ENCODE peak calls at places on chromosomes 13 and 19, in four cellular contexts. One of them, this sample, is unnamed.

GRCh38 chr19:43439183-43440063 is 24.7 kb downstream of the TEX101 start:
- DNase-seq in psoas muscle: no peak
- DNase-seq in osteoblast: no peak
- DNase-seq in GM12865: peak
- DNase-seq in this sample: peak

GRCh38 chr19:18763674-18764590 is 27.2 kb downstream of the COMP start:
- DNase-seq in GM12865: no peak
- DNase-seq in psoas muscle: peak
- DNase-seq in osteoblast: peak
- DNase-seq in this sample: peak

GRCh38 chr13:112012004-112012704 is 54.8 kb upstream of the SOX1 start:
- DNase-seq in osteoblast: no peak
- DNase-seq in psoas muscle: no peak
- DNase-seq in GM12865: no peak
- DNase-seq in this sample: no peak

GRCh38 chr19:55372316-55373081 is 2.2 kb upstream of the IL11 start:
- DNase-seq in osteoblast: no peak
- DNase-seq in GM12865: no peak
- DNase-seq in psoas muscle: no peak
- DNase-seq in this sample: no peak

GRCh38 chr13:52846567-52847321 is 1.7 kb downstream of the PCDH8 start:
- DNase-seq in osteoblast: peak
- DNase-seq in GM12865: no peak
- DNase-seq in psoas muscle: peak
- DNase-seq in this sample: no peak

GRCh38 chr19:21698215-21698614 is 69.2 kb downstream of the ZNF100 start:
- DNase-seq in osteoblast: no peak
- DNase-seq in psoas muscle: no peak
- DNase-seq in GM12865: no peak
- DNase-seq in this sample: peak

GRCh38 chr13:59488436-59488835 is 675.3 kb downstream of the DIAPH3 start:
- DNase-seq in GM12865: no peak
- DNase-seq in osteoblast: no peak
- DNase-seq in psoas muscle: no peak
- DNase-seq in this sample: no peak

GRCh38 chr13:41019027-41019487 is at the start of gene ELF1:
- DNase-seq in GM12865: peak
- DNase-seq in psoas muscle: no peak
- DNase-seq in osteoblast: peak
- DNase-seq in this sample: peak

GRCh38 chr19:15248648-15249559 is 16.7 kb upstream of the EPHX3 start:
- DNase-seq in osteoblast: peak
- DNase-seq in psoas muscle: peak
- DNase-seq in GM12865: no peak
- DNase-seq in this sample: peak

GRCh38 chr19:18433735-18434398 is 4.1 kb downstream of the ISYNA1 start:
- DNase-seq in psoas muscle: no peak
- DNase-seq in osteoblast: peak
- DNase-seq in GM12865: no peak
- DNase-seq in this sample: no peak

GRCh38 chr13:47215741-47216140 is 318.9 kb upstream of the HTR2A start:
- DNase-seq in osteoblast: peak
- DNase-seq in GM12865: no peak
- DNase-seq in psoas muscle: no peak
- DNase-seq in this sample: peak

GRCh38 chr13:112053744-112054615 is 13.0 kb upstream of the SOX1 start:
- DNase-seq in osteoblast: peak
- DNase-seq in psoas muscle: no peak
- DNase-seq in GM12865: no peak
- DNase-seq in this sample: no peak

GRCh38 chr19:30529876-30530275 is 157.7 kb downstream of the ZNF536 start:
- DNase-seq in GM12865: no peak
- DNase-seq in osteoblast: no peak
- DNase-seq in psoas muscle: no peak
- DNase-seq in this sample: no peak

GRCh38 chr13:83019986-83020385 is 862.3 kb downstream of the SLITRK1 start:
- DNase-seq in GM12865: no peak
- DNase-seq in psoas muscle: no peak
- DNase-seq in osteoblast: no peak
- DNase-seq in this sample: no peak

GRCh38 chr13:111666377-111666776 is 345.9 kb downstream of the TEX29 start:
- DNase-seq in osteoblast: no peak
- DNase-seq in GM12865: no peak
- DNase-seq in psoas muscle: no peak
- DNase-seq in this sample: no peak

GRCh38 chr13:113864303-113864890 is 521 bp upstream of the GAS6 start:
- DNase-seq in osteoblast: peak
- DNase-seq in psoas muscle: no peak
- DNase-seq in GM12865: no peak
- DNase-seq in this sample: peak

GRCh38 chr19:56105090-56105701 is 15.9 kb downstream of the ZNF787 start:
- DNase-seq in GM12865: no peak
- DNase-seq in psoas muscle: peak
- DNase-seq in osteoblast: peak
- DNase-seq in this sample: peak

GRCh38 chr13:110676511-110677204 is 29.3 kb downstream of the CARS2 start:
- DNase-seq in GM12865: peak
- DNase-seq in osteoblast: peak
- DNase-seq in psoas muscle: no peak
- DNase-seq in this sample: no peak

GRCh38 chr19:49642488-49643035 is 553 bp downstream of the SCAF1 start:
- DNase-seq in GM12865: no peak
- DNase-seq in osteoblast: no peak
- DNase-seq in psoas muscle: no peak
- DNase-seq in this sample: no peak

GRCh38 chr19:49638360-49638759 is 1.6 kb downstream of the RRAS start:
- DNase-seq in GM12865: no peak
- DNase-seq in osteoblast: peak
- DNase-seq in psoas muscle: no peak
- DNase-seq in this sample: peak

GRCh38 chr19:49641688-49642487 is at the start of gene SCAF1:
- DNase-seq in osteoblast: peak
- DNase-seq in GM12865: peak
- DNase-seq in psoas muscle: peak
- DNase-seq in this sample: peak

GRCh38 chr19:49639401-49640112 is 386 bp downstream of the RRAS start:
- DNase-seq in osteoblast: peak
- DNase-seq in GM12865: no peak
- DNase-seq in psoas muscle: no peak
- DNase-seq in this sample: no peak

DNA sequence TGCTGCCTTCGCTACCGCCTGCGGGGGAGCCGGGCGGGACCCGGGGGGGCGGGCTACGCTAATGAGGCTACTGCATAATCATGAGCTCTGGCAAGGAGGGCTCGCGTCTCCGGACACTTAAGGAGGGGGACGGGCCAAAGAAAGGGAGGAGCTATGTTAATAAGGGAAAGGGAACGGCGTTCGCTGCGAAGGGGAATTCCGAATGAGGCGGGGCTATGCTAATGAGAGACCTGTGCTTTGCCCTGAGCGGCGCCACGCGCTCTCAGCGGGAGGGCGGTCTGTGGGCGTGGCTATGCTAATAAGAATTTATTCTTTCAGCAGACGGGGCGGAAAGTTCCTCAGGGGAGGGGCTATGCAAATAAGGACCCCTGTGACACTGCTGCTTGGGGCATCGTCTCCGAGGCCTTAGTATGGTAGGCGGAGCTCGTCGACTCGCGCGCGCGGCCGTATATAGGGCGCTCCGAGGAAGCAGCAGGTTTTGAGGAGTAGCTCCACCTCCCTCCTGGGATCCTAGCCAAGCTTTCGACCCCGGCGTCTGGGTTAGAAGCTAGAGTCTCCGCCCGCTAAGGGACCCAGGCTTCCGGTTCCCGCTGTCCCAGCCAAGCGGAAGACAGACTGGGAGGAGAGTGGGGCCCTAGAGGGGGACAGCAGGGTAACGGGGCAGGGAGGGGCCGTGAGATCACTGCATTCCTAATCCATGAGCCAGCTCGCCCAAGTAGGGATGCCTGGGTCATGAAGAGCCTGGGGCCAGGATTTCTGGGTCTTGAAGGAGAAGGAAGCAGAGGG is at the start of gene RRAS:
- DNase-seq in GM12865: peak
- DNase-seq in psoas muscle: peak
- DNase-seq in osteoblast: peak
- DNase-seq in this sample: peak
- TF ChIP-seq CTCF in GM12865: no peak
- TF ChIP-seq CTCF in psoas muscle: no peak
- TF ChIP-seq CTCF in osteoblast: no peak
- TF ChIP-seq CTCF in this sample: no peak

DNA sequence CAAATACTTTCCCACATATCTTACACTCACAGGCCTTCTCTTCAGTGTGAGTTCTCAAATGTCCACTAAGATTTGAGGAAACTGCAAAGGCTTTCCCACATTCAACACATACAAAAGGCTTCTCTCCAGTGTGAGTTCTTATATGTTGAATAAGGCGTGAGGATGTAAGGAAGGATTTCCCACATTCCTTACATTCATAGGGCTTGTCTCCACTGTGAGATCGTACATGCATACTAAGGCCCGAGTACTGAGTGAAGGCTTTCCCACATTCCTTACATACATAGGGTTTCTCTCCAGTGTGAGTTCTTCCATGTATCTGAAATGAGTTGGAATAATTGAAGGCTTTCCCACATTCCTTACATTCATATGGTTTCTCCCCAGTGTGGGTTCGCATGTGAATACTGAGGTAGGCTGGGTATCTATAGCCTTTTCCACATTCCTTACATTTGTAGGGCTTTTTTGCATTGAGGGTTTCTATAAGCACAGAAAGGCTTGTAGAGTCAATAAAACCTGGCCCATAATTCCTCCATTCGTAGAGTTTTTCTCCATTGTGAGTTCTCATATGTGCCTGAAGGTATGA is 9.6 kb downstream of the ZNF426 start:
- DNase-seq in GM12865: no peak
- DNase-seq in osteoblast: no peak
- DNase-seq in psoas muscle: no peak
- DNase-seq in this sample: no peak
- H3K4me3 ChIP-seq in GM12865: no peak
- H3K4me3 ChIP-seq in osteoblast: no peak
- H3K4me3 ChIP-seq in psoas muscle: no peak
- H3K4me3 ChIP-seq in this sample: no peak

DNA sequence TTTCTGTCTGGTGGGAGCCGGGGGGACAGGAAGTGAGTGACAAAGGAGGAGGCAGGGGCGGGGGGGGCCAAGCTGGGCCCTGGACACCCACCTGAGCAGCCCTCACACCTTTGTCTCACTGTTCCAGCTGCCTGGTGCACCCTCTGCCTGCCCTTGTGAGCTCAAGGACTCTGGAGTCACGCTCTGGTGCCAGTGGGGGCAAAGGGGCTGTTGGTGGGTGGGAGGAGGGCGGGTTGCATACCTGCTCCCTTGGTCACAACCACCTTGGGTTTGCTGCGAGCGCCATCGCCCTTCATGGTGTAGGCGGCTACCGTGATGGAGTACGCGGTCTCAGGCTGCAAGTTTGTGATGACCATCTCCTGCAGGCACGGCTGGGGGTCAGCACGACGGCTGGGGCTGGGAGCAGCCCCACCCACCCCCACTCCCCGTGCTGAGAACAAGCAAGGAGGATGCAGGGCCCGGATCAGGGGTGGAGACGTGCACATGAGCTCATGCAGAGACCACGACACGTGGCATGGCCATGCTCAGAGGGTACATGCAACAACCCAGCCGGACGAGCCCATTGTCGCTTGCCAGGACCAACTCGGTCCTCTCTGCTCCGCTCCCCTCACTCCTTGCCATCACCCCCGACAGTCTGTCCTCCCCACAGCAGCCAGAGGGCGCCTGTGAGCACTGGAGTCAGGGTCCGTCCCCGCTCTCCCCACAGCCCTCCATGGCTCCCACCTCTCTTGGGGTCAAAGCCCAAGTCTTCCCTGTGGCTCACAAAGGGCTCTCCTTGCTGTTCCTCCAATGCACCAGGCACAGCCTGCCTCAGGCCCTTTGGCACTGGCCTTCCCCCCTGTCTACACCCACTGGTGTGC is 114.9 kb downstream of the PTPRS start:
- DNase-seq in osteoblast: no peak
- DNase-seq in psoas muscle: no peak
- DNase-seq in GM12865: no peak
- DNase-seq in this sample: no peak
- TF ChIP-seq CTCF in osteoblast: peak
- TF ChIP-seq CTCF in psoas muscle: peak
- TF ChIP-seq CTCF in GM12865: peak
- TF ChIP-seq CTCF in this sample: peak

GRCh38 chr19:41308450-41309224 is 1.3 kb upstream of the CCDC97 start:
- DNase-seq in osteoblast: peak
- DNase-seq in psoas muscle: peak
- DNase-seq in GM12865: peak
- DNase-seq in this sample: peak
- H3K4me3 ChIP-seq in osteoblast: peak
- H3K4me3 ChIP-seq in psoas muscle: peak
- H3K4me3 ChIP-seq in GM12865: peak
- H3K4me3 ChIP-seq in this sample: peak

DNA sequence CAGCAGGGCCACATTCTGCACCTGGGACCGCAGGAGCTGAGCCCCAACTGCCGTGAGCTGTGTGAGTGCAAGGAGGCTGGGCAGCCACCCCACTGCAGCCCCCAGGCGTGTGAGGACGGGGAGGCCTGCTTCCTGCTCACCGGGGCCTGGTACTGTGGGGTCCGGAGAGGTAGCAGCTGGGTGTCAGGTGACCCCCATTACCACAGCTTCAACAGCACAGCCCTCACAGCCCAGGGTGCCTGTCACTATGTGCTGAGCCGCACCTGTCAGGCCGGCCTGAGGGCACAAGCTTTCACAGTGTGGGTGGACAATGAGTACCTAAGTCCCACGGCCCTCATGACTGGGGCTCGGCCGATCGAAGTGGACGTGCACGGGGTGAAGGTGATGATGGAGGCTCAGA is 35.8 kb upstream of the FXYD3 start:
- DNase-seq in GM12865: no peak
- DNase-seq in psoas muscle: no peak
- DNase-seq in osteoblast: no peak
- DNase-seq in this sample: no peak
- TF ChIP-seq CTCF in GM12865: no peak
- TF ChIP-seq CTCF in psoas muscle: no peak
- TF ChIP-seq CTCF in osteoblast: no peak
- TF ChIP-seq CTCF in this sample: no peak

GRCh38 chr13:66414196-66414800 is 815.8 kb downstream of the PCDH9 start:
- DNase-seq in psoas muscle: no peak
- DNase-seq in GM12865: no peak
- DNase-seq in osteoblast: no peak
- DNase-seq in this sample: no peak
- H3K4me3 ChIP-seq in psoas muscle: no peak
- H3K4me3 ChIP-seq in GM12865: no peak
- H3K4me3 ChIP-seq in osteoblast: no peak
- H3K4me3 ChIP-seq in this sample: no peak

DNA sequence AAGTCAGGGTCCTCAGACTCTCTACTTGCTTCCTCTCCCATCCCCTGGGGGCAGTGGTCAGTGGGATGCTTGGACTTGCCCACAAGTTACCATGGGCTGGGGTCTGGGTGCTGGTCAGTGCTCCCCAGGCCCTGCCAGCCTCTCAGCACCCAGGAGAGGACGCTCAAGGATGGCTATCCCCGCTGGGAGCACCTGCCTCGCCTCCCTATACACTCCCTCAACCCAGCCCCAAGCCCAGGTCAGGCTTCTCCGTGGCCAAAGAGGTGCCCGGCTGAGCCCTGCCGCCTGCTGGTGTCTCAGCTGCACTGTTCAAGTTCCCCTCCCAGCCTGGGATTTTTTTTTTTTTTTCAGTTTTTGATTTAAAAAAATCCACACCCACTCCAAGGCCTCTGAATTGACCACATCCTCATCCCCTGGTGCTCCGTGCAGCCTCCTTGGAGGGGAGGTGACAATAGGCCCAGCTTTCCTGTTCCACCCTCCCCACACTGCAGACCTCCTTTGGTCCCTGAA is 10.8 kb downstream of the F2RL3 start:
- DNase-seq in GM12865: peak
- DNase-seq in osteoblast: peak
- DNase-seq in psoas muscle: no peak
- DNase-seq in this sample: peak
- TF ChIP-seq CTCF in GM12865: peak
- TF ChIP-seq CTCF in osteoblast: peak
- TF ChIP-seq CTCF in psoas muscle: peak
- TF ChIP-seq CTCF in this sample: peak

This sample was measured in bronchial epithelial cell.